ENCODE peak calls at places on chromosomes 4 and X, in six cellular contexts. N is BJ, V is choroid plexus epithelial cell, W is astrocyte of the spinal cord, G is Calu3, J is left lung. D is an unnamed sample.

GRCh38 chr4:83040269-83040668 is 5.3 kb downstream of the COPS4 start:
- DNase-seq in V (no peak), J (no peak), N (no peak), G (no peak), W (no peak), D (no peak)

GRCh38 chr4:128287159-128287870 is at the start of gene PGRMC2:
- DNase-seq in G (peak; percentile 11), W (peak; percentile 27), J (peak; percentile 54), N (no peak), V (peak; percentile 63), D (no peak)

GRCh38 chr4:106238819-106239420 is 77.1 kb downstream of the TBCK start:
- DNase-seq in N (no peak), V (peak; percentile 71), W (peak; percentile 49), J (no peak), G (peak; percentile 40), D (peak; percentile 24)

GRCh38 chr4:83535520-83535944 is 376 bp upstream of the GPAT3 start:
- DNase-seq in J (peak; percentile 53), N (no peak), G (peak; percentile 40), W (peak; percentile 77), V (peak; percentile 82), D (peak; percentile 31)

GRCh38 chr4:117327491-117327890 is 242.1 kb upstream of the TRAM1L1 start:
- DNase-seq in W (peak; percentile 24), J (no peak), N (no peak), V (peak; percentile 15), G (no peak), D (no peak)

GRCh38 chr4:147596976-147597375 is 20.2 kb upstream of the TMEM184C start:
- DNase-seq in W (peak; percentile 85), N (peak; percentile 67), J (peak; percentile 55), G (peak; percentile 67), V (peak; percentile 86), D (no peak)

GRCh38 chr4:175807596-175807995 is 4.5 kb downstream of the GPM6A start:
- DNase-seq in N (no peak), G (no peak), J (no peak), V (no peak), W (no peak), D (no peak)

GRCh38 chr4:7783560-7783959 is 156.1 kb downstream of the AFAP1 start:
- DNase-seq in J (no peak), G (no peak), V (no peak), N (no peak), W (no peak), D (no peak)

GRCh38 chr4:55397521-55398321 is 2.0 kb downstream of the TMEM165 start:
- DNase-seq in G (no peak), W (peak; percentile 45), N (peak; percentile 35), J (no peak), V (peak; percentile 88), D (peak; percentile 33)

GRCh38 chrX:124518888-124519287 is 172.5 kb downstream of the SH2D1A start:
- DNase-seq in J (no peak), W (peak; percentile 22), G (no peak), N (no peak), V (no peak), D (no peak)

GRCh38 chr4:8852118-8852704 is 19.4 kb downstream of the HMX1 start:
- DNase-seq in V (no peak), W (no peak), N (no peak), G (no peak), J (no peak), D (no peak)

GRCh38 chr4:86329431-86329830 is 30.4 kb downstream of the MAPK10 start:
- DNase-seq in W (no peak), N (no peak), G (no peak), V (no peak), J (no peak), D (no peak)

GRCh38 chr4:95867919-95868318 is 28.0 kb downstream of the PDHA2 start:
- DNase-seq in J (no peak), G (no peak), W (peak; percentile 28), N (no peak), V (peak; percentile 16), D (no peak)

GRCh38 chr4:33369366-33369899 is 2649.3 kb downstream of the PCDH7 start:
- DNase-seq in N (peak; percentile 17), V (peak; percentile 51), G (no peak), J (no peak), W (peak; percentile 83), D (no peak)

GRCh38 chrX:126552313-126553022 is at the start of gene DCAF12L1:
- DNase-seq in W (no peak), G (no peak), V (no peak), J (no peak), N (no peak), D (peak; percentile 74)

GRCh38 chr4:22474636-22475310 is 41.1 kb downstream of the ADGRA3 start:
- DNase-seq in N (no peak), G (no peak), W (peak; percentile 62), J (no peak), V (peak; percentile 43), D (no peak)

GRCh38 chrX:37644381-37645305 is 40.9 kb upstream of the XK start:
- DNase-seq in J (no peak), N (no peak), G (no peak), V (no peak), W (no peak), D (no peak)

GRCh38 chrX:37652053-37652452 is 33.5 kb upstream of the XK start:
- DNase-seq in J (no peak), N (no peak), W (no peak), V (no peak), G (no peak), D (no peak)

GRCh38 chrX:37646254-37646653 is 39.3 kb upstream of the XK start:
- DNase-seq in G (no peak), W (no peak), J (no peak), N (no peak), V (peak; percentile 3), D (no peak)
- TF ChIP-seq CTCF in G (no peak), W (peak; percentile 11), J (no peak), N (no peak), V (no peak), D (no peak)

GRCh38 chr4:118857760-118858159 is 21.8 kb upstream of the SEC24D start:
- DNase-seq in N (no peak), G (no peak), V (no peak), J (no peak), W (no peak), D (no peak)

GRCh38 chr4:118858779-118859178 is 22.9 kb upstream of the SEC24D start:
- DNase-seq in N (no peak), G (no peak), W (no peak), V (no peak), J (no peak), D (no peak)
- TF ChIP-seq CTCF in N (no peak), G (no peak), W (no peak), V (no peak), J (no peak), D (no peak)

DNA sequence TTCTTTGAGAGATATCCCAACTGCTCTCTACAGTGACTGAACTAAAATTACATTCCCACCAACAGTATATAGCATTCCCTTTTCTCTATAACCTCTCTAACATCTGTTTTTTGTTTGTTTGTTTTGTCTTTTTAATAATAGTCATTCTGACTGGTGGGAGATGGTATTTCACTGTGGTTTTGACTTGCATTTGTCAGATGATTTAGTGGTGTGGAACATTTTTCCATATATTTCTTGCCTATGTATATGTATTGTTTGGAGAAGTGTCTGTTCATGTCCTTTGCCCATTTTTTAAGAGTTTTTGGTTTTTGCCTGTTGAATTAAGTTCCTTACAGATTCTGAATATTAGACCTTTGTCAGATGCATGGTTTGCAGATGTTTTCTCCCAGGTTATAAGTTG is 9.0 kb downstream of the USO1 start:
- DNase-seq in J (no peak), G (no peak), N (no peak), W (peak; percentile 14), V (peak; percentile 56), D (no peak)
- TF ChIP-seq CTCF in J (no peak), G (no peak), N (no peak), W (no peak), V (no peak), D (no peak)

DNA sequence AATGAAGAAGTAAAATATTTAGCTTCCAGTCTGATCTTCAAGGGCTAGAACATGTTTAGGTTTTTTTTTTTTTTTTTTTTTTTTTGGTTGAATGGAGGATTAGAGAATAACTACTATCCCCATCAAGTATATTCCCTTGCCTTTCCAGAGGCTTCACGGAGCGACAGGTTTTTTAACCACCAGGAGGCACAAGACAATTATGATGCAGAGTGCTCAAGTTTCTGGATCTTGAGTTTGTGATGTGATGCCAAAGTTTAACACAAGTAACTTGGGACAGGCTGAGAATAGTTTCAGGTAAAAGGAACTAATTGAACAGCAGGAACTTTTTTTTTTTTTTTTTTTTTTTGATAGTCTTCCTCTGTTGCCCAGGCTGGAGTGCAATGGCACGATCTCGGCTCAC is 30.3 kb downstream of the CCNI start:
- DNase-seq in N (no peak), W (peak; percentile 45), V (peak; percentile 59), G (no peak), J (no peak), D (no peak)
- TF ChIP-seq CTCF in N (peak; percentile 35), W (peak; percentile 36), V (peak; percentile 44), G (no peak), J (no peak), D (peak; percentile 22)

DNA sequence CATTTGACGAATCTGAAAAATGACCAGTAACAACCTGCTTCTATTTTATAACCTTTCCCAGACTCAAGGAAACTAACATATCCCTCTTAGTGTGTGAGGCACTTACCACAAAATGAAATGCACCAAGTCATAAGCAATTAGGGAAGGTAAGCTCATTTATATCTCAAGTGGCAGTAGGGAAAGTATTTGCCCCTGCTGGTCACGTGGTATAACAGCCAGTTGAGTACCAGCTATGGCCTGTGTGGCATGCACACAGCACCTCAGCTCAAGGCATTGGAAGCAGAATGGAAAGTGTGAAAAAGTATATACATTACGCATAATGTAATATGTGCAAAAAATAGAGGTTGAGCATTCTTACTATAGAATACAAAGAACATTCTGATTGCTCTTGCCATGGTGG is 178.3 kb upstream of the GYPA start:
- DNase-seq in V (no peak), W (no peak), N (no peak), G (no peak), J (no peak), D (no peak)
- TF ChIP-seq CTCF in V (no peak), W (no peak), N (no peak), G (no peak), J (no peak), D (no peak)

GRCh38 chrX:134764202-134764785 is 106.0 kb upstream of the PLAC1 start:
- DNase-seq in V (peak; percentile 60), W (peak; percentile 23), N (no peak), J (no peak), G (peak; percentile 2), D (no peak)
- TF ChIP-seq CTCF in V (peak; percentile 43), W (peak; percentile 19), N (no peak), J (no peak), G (peak; percentile 27), D (no peak)

DNA sequence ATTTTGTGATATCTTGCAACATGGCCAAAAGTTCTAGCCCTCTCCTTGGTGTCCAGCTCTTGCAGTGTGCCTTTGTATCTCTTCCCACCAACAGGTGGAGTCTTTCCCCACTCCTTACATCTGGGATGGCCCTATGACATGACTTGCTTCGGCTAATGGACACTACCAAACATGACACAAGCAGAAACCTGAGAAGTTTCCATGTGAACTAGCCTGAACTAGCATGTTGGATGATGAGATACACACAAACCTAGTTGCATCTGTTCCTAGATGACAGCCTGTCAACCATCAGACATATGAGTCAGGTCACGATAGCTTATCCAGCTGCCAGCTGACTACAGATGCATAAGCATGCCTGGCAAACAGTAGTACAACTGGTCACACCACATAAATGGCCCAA is 207.5 kb upstream of the FTHL17 start:
- DNase-seq in V (peak; percentile 57), W (no peak), J (no peak), N (no peak), G (peak; percentile 8), D (no peak)
- TF ChIP-seq CTCF in V (peak; percentile 59), W (peak; percentile 27), J (no peak), N (peak; percentile 45), G (no peak), D (peak; percentile 15)

D was measured in nephron progenitor cell.